ENCODE peak calls at places on chromosomes 4 and X, in nine cellular contexts. One of them, this sample, is unnamed. For H3K27me3, the result is how much of the 10 kb centered on the place peaks cover.

GRCh38 chr4:188130355-188130754 is 8.9 kb upstream of the TRIML1 start:
- DNase-seq in AG04450: no peak
- DNase-seq in BJ: no peak
- DNase-seq in upper lobe of right lung: no peak
- DNase-seq in IMR-90: no peak
- DNase-seq in heart right ventricle: no peak
- DNase-seq in bronchial epithelial cell: no peak
- DNase-seq in adrenal gland: no peak
- DNase-seq in gastrocnemius medialis: no peak
- DNase-seq in this sample: no peak

GRCh38 chr4:120856294-120856693 is 66.2 kb downstream of the PRDM5 start:
- DNase-seq in gastrocnemius medialis: no peak
- DNase-seq in bronchial epithelial cell: no peak
- DNase-seq in adrenal gland: no peak
- DNase-seq in IMR-90: no peak
- DNase-seq in heart right ventricle: no peak
- DNase-seq in upper lobe of right lung: no peak
- DNase-seq in AG04450: no peak
- DNase-seq in BJ: no peak
- DNase-seq in this sample: no peak

GRCh38 chrX:75989806-75990590 is 182.9 kb upstream of the PBDC1 start:
- DNase-seq in IMR-90: no peak
- DNase-seq in adrenal gland: no peak
- DNase-seq in AG04450: no peak
- DNase-seq in heart right ventricle: no peak
- DNase-seq in BJ: no peak
- DNase-seq in upper lobe of right lung: no peak
- DNase-seq in bronchial epithelial cell: no peak
- DNase-seq in gastrocnemius medialis: no peak
- DNase-seq in this sample: no peak

GRCh38 chr4:185202984-185203379 is 818 bp downstream of the CFAP97 start:
- DNase-seq in bronchial epithelial cell: no peak
- DNase-seq in gastrocnemius medialis: no peak
- DNase-seq in AG04450: no peak
- DNase-seq in IMR-90: no peak
- DNase-seq in adrenal gland: no peak
- DNase-seq in upper lobe of right lung: no peak
- DNase-seq in BJ: no peak
- DNase-seq in heart right ventricle: no peak
- DNase-seq in this sample: no peak

GRCh38 chrX:11273544-11273943 is 19.7 kb upstream of the AMELX start:
- DNase-seq in BJ: peak
- DNase-seq in upper lobe of right lung: no peak
- DNase-seq in heart right ventricle: no peak
- DNase-seq in adrenal gland: no peak
- DNase-seq in gastrocnemius medialis: no peak
- DNase-seq in IMR-90: peak
- DNase-seq in bronchial epithelial cell: peak
- DNase-seq in AG04450: no peak
- DNase-seq in this sample: no peak

GRCh38 chrX:66633541-66633940 is 5.3 kb downstream of the EDA2R start:
- DNase-seq in AG04450: no peak
- DNase-seq in adrenal gland: no peak
- DNase-seq in BJ: peak
- DNase-seq in upper lobe of right lung: no peak
- DNase-seq in IMR-90: peak
- DNase-seq in bronchial epithelial cell: peak
- DNase-seq in gastrocnemius medialis: no peak
- DNase-seq in heart right ventricle: no peak
- DNase-seq in this sample: no peak

GRCh38 chrX:96843566-96843965 is 40.1 kb upstream of the RPA4 start:
- DNase-seq in AG04450: no peak
- DNase-seq in heart right ventricle: peak
- DNase-seq in BJ: no peak
- DNase-seq in gastrocnemius medialis: no peak
- DNase-seq in IMR-90: no peak
- DNase-seq in adrenal gland: no peak
- DNase-seq in bronchial epithelial cell: no peak
- DNase-seq in upper lobe of right lung: no peak
- DNase-seq in this sample: peak

GRCh38 chrX:110563276-110563675 is 204.6 kb downstream of the RTL9 start:
- DNase-seq in upper lobe of right lung: no peak
- DNase-seq in heart right ventricle: no peak
- DNase-seq in gastrocnemius medialis: no peak
- DNase-seq in IMR-90: no peak
- DNase-seq in adrenal gland: no peak
- DNase-seq in bronchial epithelial cell: no peak
- DNase-seq in AG04450: no peak
- DNase-seq in BJ: peak
- DNase-seq in this sample: no peak

GRCh38 chrX:13008851-13009250 is 33.9 kb downstream of the TMSB4X start:
- DNase-seq in adrenal gland: no peak
- DNase-seq in heart right ventricle: no peak
- DNase-seq in BJ: no peak
- DNase-seq in bronchial epithelial cell: no peak
- DNase-seq in AG04450: no peak
- DNase-seq in gastrocnemius medialis: no peak
- DNase-seq in upper lobe of right lung: no peak
- DNase-seq in IMR-90: no peak
- DNase-seq in this sample: no peak

GRCh38 chrX:13009844-13010243 is 34.6 kb downstream of the FAM9C start:
- DNase-seq in gastrocnemius medialis: no peak
- DNase-seq in adrenal gland: no peak
- DNase-seq in IMR-90: peak
- DNase-seq in bronchial epithelial cell: no peak
- DNase-seq in AG04450: no peak
- DNase-seq in BJ: no peak
- DNase-seq in heart right ventricle: no peak
- DNase-seq in upper lobe of right lung: no peak
- DNase-seq in this sample: no peak

GRCh38 chrX:13008189-13008533 is 33.3 kb downstream of the TMSB4X start:
- DNase-seq in bronchial epithelial cell: no peak
- DNase-seq in AG04450: no peak
- DNase-seq in gastrocnemius medialis: no peak
- DNase-seq in heart right ventricle: no peak
- DNase-seq in upper lobe of right lung: no peak
- DNase-seq in IMR-90: peak
- DNase-seq in BJ: no peak
- DNase-seq in adrenal gland: no peak
- DNase-seq in this sample: no peak

GRCh38 chrX:13010546-13010945 is 33.9 kb downstream of the FAM9C start:
- DNase-seq in adrenal gland: no peak
- DNase-seq in upper lobe of right lung: no peak
- DNase-seq in IMR-90: no peak
- DNase-seq in BJ: no peak
- DNase-seq in gastrocnemius medialis: no peak
- DNase-seq in AG04450: no peak
- DNase-seq in bronchial epithelial cell: no peak
- DNase-seq in heart right ventricle: no peak
- DNase-seq in this sample: no peak

GRCh38 chrX:13009256-13009655 is 34.3 kb downstream of the TMSB4X start:
- DNase-seq in heart right ventricle: no peak
- DNase-seq in upper lobe of right lung: peak
- DNase-seq in adrenal gland: peak
- DNase-seq in BJ: no peak
- DNase-seq in AG04450: no peak
- DNase-seq in bronchial epithelial cell: no peak
- DNase-seq in gastrocnemius medialis: no peak
- DNase-seq in IMR-90: no peak
- DNase-seq in this sample: no peak
- TF ChIP-seq CTCF in heart right ventricle: no peak
- TF ChIP-seq CTCF in upper lobe of right lung: no peak
- TF ChIP-seq CTCF in adrenal gland: no peak
- TF ChIP-seq CTCF in BJ: no peak
- TF ChIP-seq CTCF in AG04450: no peak
- TF ChIP-seq CTCF in bronchial epithelial cell: no peak
- TF ChIP-seq CTCF in gastrocnemius medialis: no peak
- TF ChIP-seq CTCF in IMR-90: no peak
- TF ChIP-seq CTCF in this sample: no peak

GRCh38 chrX:129695535-129695934 is 40.8 kb upstream of the APLN start:
- DNase-seq in bronchial epithelial cell: no peak
- DNase-seq in BJ: no peak
- DNase-seq in adrenal gland: no peak
- DNase-seq in heart right ventricle: no peak
- DNase-seq in gastrocnemius medialis: no peak
- DNase-seq in IMR-90: no peak
- DNase-seq in AG04450: no peak
- DNase-seq in upper lobe of right lung: no peak
- DNase-seq in this sample: no peak

GRCh38 chrX:129697204-129697829 is 41.5 kb upstream of the XPNPEP2 start:
- DNase-seq in adrenal gland: no peak
- DNase-seq in AG04450: no peak
- DNase-seq in bronchial epithelial cell: no peak
- DNase-seq in gastrocnemius medialis: no peak
- DNase-seq in heart right ventricle: peak
- DNase-seq in IMR-90: no peak
- DNase-seq in BJ: no peak
- DNase-seq in upper lobe of right lung: no peak
- DNase-seq in this sample: peak

GRCh38 chrX:129696463-129697155 is 41.9 kb upstream of the APLN start:
- DNase-seq in bronchial epithelial cell: no peak
- DNase-seq in AG04450: no peak
- DNase-seq in adrenal gland: no peak
- DNase-seq in upper lobe of right lung: no peak
- DNase-seq in gastrocnemius medialis: no peak
- DNase-seq in IMR-90: no peak
- DNase-seq in heart right ventricle: no peak
- DNase-seq in BJ: no peak
- DNase-seq in this sample: peak

GRCh38 chrX:129694805-129695204 is 40.0 kb upstream of the APLN start:
- DNase-seq in BJ: no peak
- DNase-seq in adrenal gland: no peak
- DNase-seq in IMR-90: no peak
- DNase-seq in bronchial epithelial cell: no peak
- DNase-seq in heart right ventricle: no peak
- DNase-seq in upper lobe of right lung: no peak
- DNase-seq in AG04450: no peak
- DNase-seq in gastrocnemius medialis: no peak
- DNase-seq in this sample: no peak

GRCh38 chrX:129695937-129696336 is 41.2 kb upstream of the APLN start:
- DNase-seq in IMR-90: no peak
- DNase-seq in heart right ventricle: no peak
- DNase-seq in gastrocnemius medialis: no peak
- DNase-seq in adrenal gland: no peak
- DNase-seq in AG04450: no peak
- DNase-seq in BJ: no peak
- DNase-seq in upper lobe of right lung: no peak
- DNase-seq in bronchial epithelial cell: no peak
- DNase-seq in this sample: no peak
- H3K27me3 ChIP-seq in IMR-90: under half
- H3K27me3 ChIP-seq in heart right ventricle: under half
- H3K27me3 ChIP-seq in gastrocnemius medialis: under half
- H3K27me3 ChIP-seq in adrenal gland: under half
- H3K27me3 ChIP-seq in AG04450: under half
- H3K27me3 ChIP-seq in BJ: under half
- H3K27me3 ChIP-seq in upper lobe of right lung: under half
- H3K27me3 ChIP-seq in bronchial epithelial cell: under half
- H3K27me3 ChIP-seq in this sample: under half

GRCh38 chr4:163110442-163110841 is 56.2 kb downstream of the NAF1 start:
- DNase-seq in adrenal gland: no peak
- DNase-seq in bronchial epithelial cell: no peak
- DNase-seq in heart right ventricle: no peak
- DNase-seq in IMR-90: no peak
- DNase-seq in AG04450: no peak
- DNase-seq in gastrocnemius medialis: no peak
- DNase-seq in upper lobe of right lung: no peak
- DNase-seq in BJ: no peak
- DNase-seq in this sample: no peak

GRCh38 chr4:163108614-163109013 is 58.1 kb downstream of the NAF1 start:
- DNase-seq in BJ: no peak
- DNase-seq in bronchial epithelial cell: no peak
- DNase-seq in heart right ventricle: no peak
- DNase-seq in IMR-90: no peak
- DNase-seq in adrenal gland: no peak
- DNase-seq in gastrocnemius medialis: no peak
- DNase-seq in upper lobe of right lung: no peak
- DNase-seq in AG04450: no peak
- DNase-seq in this sample: no peak

GRCh38 chr4:163111588-163111987 is 55.1 kb downstream of the NAF1 start:
- DNase-seq in IMR-90: peak
- DNase-seq in gastrocnemius medialis: no peak
- DNase-seq in adrenal gland: no peak
- DNase-seq in BJ: no peak
- DNase-seq in AG04450: no peak
- DNase-seq in bronchial epithelial cell: peak
- DNase-seq in heart right ventricle: no peak
- DNase-seq in upper lobe of right lung: no peak
- DNase-seq in this sample: no peak

GRCh38 chr4:163109967-163110366 is 56.7 kb downstream of the NAF1 start:
- DNase-seq in gastrocnemius medialis: no peak
- DNase-seq in heart right ventricle: no peak
- DNase-seq in adrenal gland: no peak
- DNase-seq in upper lobe of right lung: no peak
- DNase-seq in BJ: no peak
- DNase-seq in AG04450: no peak
- DNase-seq in IMR-90: no peak
- DNase-seq in bronchial epithelial cell: no peak
- DNase-seq in this sample: no peak

GRCh38 chr4:163107754-163108153 is 58.9 kb downstream of the NAF1 start:
- DNase-seq in bronchial epithelial cell: peak
- DNase-seq in upper lobe of right lung: no peak
- DNase-seq in heart right ventricle: no peak
- DNase-seq in adrenal gland: no peak
- DNase-seq in gastrocnemius medialis: no peak
- DNase-seq in BJ: no peak
- DNase-seq in AG04450: no peak
- DNase-seq in IMR-90: peak
- DNase-seq in this sample: no peak
- TF ChIP-seq CTCF in bronchial epithelial cell: no peak
- TF ChIP-seq CTCF in upper lobe of right lung: peak
- TF ChIP-seq CTCF in heart right ventricle: no peak
- TF ChIP-seq CTCF in adrenal gland: peak
- TF ChIP-seq CTCF in gastrocnemius medialis: no peak
- TF ChIP-seq CTCF in BJ: no peak
- TF ChIP-seq CTCF in AG04450: peak
- TF ChIP-seq CTCF in IMR-90: peak
- TF ChIP-seq CTCF in this sample: peak

GRCh38 chr4:576245-576821 is at the start of gene TMEM271:
- DNase-seq in adrenal gland: no peak
- DNase-seq in IMR-90: no peak
- DNase-seq in AG04450: no peak
- DNase-seq in heart right ventricle: no peak
- DNase-seq in BJ: no peak
- DNase-seq in bronchial epithelial cell: no peak
- DNase-seq in gastrocnemius medialis: no peak
- DNase-seq in upper lobe of right lung: no peak
- DNase-seq in this sample: no peak

GRCh38 chr4:576991-577498 is 950 bp upstream of the TMEM271 start:
- DNase-seq in gastrocnemius medialis: no peak
- DNase-seq in AG04450: no peak
- DNase-seq in heart right ventricle: no peak
- DNase-seq in adrenal gland: no peak
- DNase-seq in BJ: no peak
- DNase-seq in IMR-90: no peak
- DNase-seq in upper lobe of right lung: no peak
- DNase-seq in bronchial epithelial cell: no peak
- DNase-seq in this sample: no peak

GRCh38 chr4:578451-579443 is 2.7 kb upstream of the TMEM271 start:
- DNase-seq in BJ: no peak
- DNase-seq in gastrocnemius medialis: no peak
- DNase-seq in AG04450: no peak
- DNase-seq in adrenal gland: no peak
- DNase-seq in heart right ventricle: no peak
- DNase-seq in IMR-90: no peak
- DNase-seq in upper lobe of right lung: no peak
- DNase-seq in bronchial epithelial cell: no peak
- DNase-seq in this sample: no peak

GRCh38 chr4:579543-580175 is 3.6 kb upstream of the TMEM271 start:
- DNase-seq in AG04450: no peak
- DNase-seq in adrenal gland: no peak
- DNase-seq in upper lobe of right lung: no peak
- DNase-seq in gastrocnemius medialis: no peak
- DNase-seq in IMR-90: no peak
- DNase-seq in BJ: no peak
- DNase-seq in heart right ventricle: no peak
- DNase-seq in bronchial epithelial cell: no peak
- DNase-seq in this sample: no peak

GRCh38 chr4:577499-578450 is 1.7 kb upstream of the TMEM271 start:
- DNase-seq in AG04450: no peak
- DNase-seq in BJ: no peak
- DNase-seq in adrenal gland: no peak
- DNase-seq in IMR-90: no peak
- DNase-seq in heart right ventricle: no peak
- DNase-seq in gastrocnemius medialis: no peak
- DNase-seq in bronchial epithelial cell: peak
- DNase-seq in upper lobe of right lung: no peak
- DNase-seq in this sample: peak
- H3K27me3 ChIP-seq in AG04450: under half
- H3K27me3 ChIP-seq in BJ: under half
- H3K27me3 ChIP-seq in adrenal gland: under half
- H3K27me3 ChIP-seq in IMR-90: half or more
- H3K27me3 ChIP-seq in heart right ventricle: half or more
- H3K27me3 ChIP-seq in gastrocnemius medialis: under half
- H3K27me3 ChIP-seq in bronchial epithelial cell: under half
- H3K27me3 ChIP-seq in upper lobe of right lung: half or more
- H3K27me3 ChIP-seq in this sample: under half